ENCODE peak calls at places on chromosomes 2 and 18, in eight cellular contexts. Q is vagina; K is right atrium auricular region; D is bronchial epithelial cell; F is AG04450; B is CD8-positive, alpha-beta T cell; L is transverse colon; C is sigmoid colon. X is an unnamed sample. For H3K27me3, the result is how much of the 10 kb centered on the place peaks cover.

GRCh38 chr2:12330916-12331315 is 385.8 kb upstream of the TRIB2 start:
- DNase-seq in Q (no peak), K (no peak), D (peak), F (no peak), B (no peak), L (no peak), C (no peak), X (peak)

GRCh38 chr18:13496691-13497281 is 229.6 kb downstream of the FAM210A start:
- DNase-seq in Q (no peak), K (no peak), D (no peak), F (no peak), B (no peak), L (no peak), C (peak), X (no peak)

GRCh38 chr18:51278045-51278649 is 80.7 kb upstream of the MEX3C start:
- DNase-seq in Q (no peak), K (no peak), D (peak), F (no peak), B (no peak), L (peak), C (no peak), X (no peak)

GRCh38 chr2:71856709-71857525 is 290.7 kb downstream of the CYP26B1 start:
- DNase-seq in Q (no peak), K (no peak), D (peak), F (no peak), B (no peak), L (no peak), C (no peak), X (no peak)

GRCh38 chr18:44465337-44465736 is 215.4 kb upstream of the SETBP1 start:
- DNase-seq in Q (no peak), K (no peak), D (no peak), F (no peak), B (no peak), L (no peak), C (no peak), X (no peak)

GRCh38 chr18:51514128-51514527 is 316.6 kb upstream of the MEX3C start:
- DNase-seq in Q (no peak), K (no peak), D (peak), F (no peak), B (no peak), L (no peak), C (no peak), X (no peak)

GRCh38 chr2:20595439-20596192 is 55.3 kb downstream of the HS1BP3 start:
- DNase-seq in Q (no peak), K (peak), D (peak), F (no peak), B (no peak), L (peak), C (peak), X (no peak)

GRCh38 chr2:54480025-54480424 is 23.9 kb downstream of the SPTBN1 start:
- DNase-seq in Q (no peak), K (no peak), D (no peak), F (no peak), B (no peak), L (no peak), C (no peak), X (no peak)

GRCh38 chr2:32425719-32426141 is 68.9 kb downstream of the BIRC6 start:
- DNase-seq in Q (no peak), K (no peak), D (no peak), F (peak), B (no peak), L (no peak), C (no peak), X (no peak)

GRCh38 chr2:225465827-225466226 is 66.3 kb downstream of the NYAP2 start:
- DNase-seq in Q (no peak), K (no peak), D (no peak), F (no peak), B (no peak), L (no peak), C (no peak), X (no peak)

GRCh38 chr18:12027046-12027445 is 45.7 kb downstream of the IMPA2 start:
- DNase-seq in Q (no peak), K (no peak), D (peak), F (no peak), B (no peak), L (no peak), C (peak), X (no peak)

GRCh38 chr2:30503692-30504076 is 56.6 kb downstream of the LCLAT1 start:
- DNase-seq in Q (no peak), K (no peak), D (no peak), F (no peak), B (no peak), L (no peak), C (no peak), X (no peak)

GRCh38 chr2:64857581-64858471 is 131.4 kb upstream of the SLC1A4 start:
- DNase-seq in Q (no peak), K (no peak), D (no peak), F (no peak), B (no peak), L (no peak), C (peak), X (no peak)

GRCh38 chr18:34809697-34810096 is 99.6 kb downstream of the DTNA start:
- DNase-seq in Q (no peak), K (peak), D (peak), F (no peak), B (no peak), L (peak), C (peak), X (no peak)

GRCh38 chr18:77147418-77147852 is 14.9 kb upstream of the MBP start:
- DNase-seq in Q (peak), K (no peak), D (peak), F (no peak), B (no peak), L (no peak), C (peak), X (no peak)

GRCh38 chr18:692841-693240 is 19.6 kb downstream of the ENOSF1 start:
- DNase-seq in Q (no peak), K (no peak), D (no peak), F (no peak), B (no peak), L (no peak), C (no peak), X (no peak)

GRCh38 chr2:57558312-57558711 is 488.3 kb upstream of the VRK2 start:
- DNase-seq in Q (no peak), K (no peak), D (no peak), F (no peak), B (no peak), L (no peak), C (no peak), X (no peak)

GRCh38 chr18:76208632-76209308 is 286.3 kb downstream of the ZNF516 start:
- DNase-seq in Q (no peak), K (no peak), D (no peak), F (no peak), B (no peak), L (no peak), C (no peak), X (no peak)

GRCh38 chr2:21422050-21422449 is 298.3 kb downstream of the TDRD15 start:
- DNase-seq in Q (no peak), K (no peak), D (no peak), F (no peak), B (no peak), L (peak), C (no peak), X (no peak)

GRCh38 chr18:40534748-40535147 is 1420.3 kb upstream of the PIK3C3 start:
- DNase-seq in Q (no peak), K (no peak), D (peak), F (no peak), B (no peak), L (no peak), C (no peak), X (no peak)

GRCh38 chr18:46156124-46156745 is 52.0 kb downstream of the HAUS1 start:
- DNase-seq in Q (no peak), K (no peak), D (no peak), F (no peak), B (no peak), L (no peak), C (no peak), X (no peak)

GRCh38 chr18:23487738-23488625 is 15.3 kb upstream of the RMC1 start:
- DNase-seq in Q (no peak), K (no peak), D (peak), F (no peak), B (peak), L (peak), C (no peak), X (no peak)

GRCh38 chr2:9423922-9424272 is 443 bp downstream of the CPSF3 start:
- DNase-seq in Q (no peak), K (no peak), D (peak), F (no peak), B (peak), L (peak), C (no peak), X (no peak)

GRCh38 chr2:79723830-79724229 is 211.0 kb downstream of the CTNNA2 start:
- DNase-seq in Q (no peak), K (no peak), D (peak), F (peak), B (no peak), L (no peak), C (no peak), X (peak)

GRCh38 chr2:236343400-236344161 is 79.4 kb upstream of the ASB18 start:
- DNase-seq in Q (peak), K (peak), D (peak), F (peak), B (peak), L (peak), C (no peak), X (peak)

GRCh38 chr2:18117592-18117991 is 239.1 kb downstream of the KCNS3 start:
- DNase-seq in Q (no peak), K (no peak), D (peak), F (no peak), B (no peak), L (peak), C (no peak), X (no peak)
- TF ChIP-seq CTCF in Q (peak), K (peak), D (peak), F (peak), B (no peak), L (peak), C (peak), X (peak)

GRCh38 chr18:22145160-22145559 is 24.2 kb upstream of the GATA6 start:
- DNase-seq in Q (no peak), K (no peak), D (no peak), F (no peak), B (no peak), L (no peak), C (no peak), X (no peak)

GRCh38 chr18:22152093-22152492 is 17.3 kb upstream of the GATA6 start:
- DNase-seq in Q (no peak), K (no peak), D (no peak), F (no peak), B (no peak), L (no peak), C (no peak), X (no peak)

GRCh38 chr18:22153428-22153827 is 16.0 kb upstream of the GATA6 start:
- DNase-seq in Q (no peak), K (no peak), D (no peak), F (no peak), B (no peak), L (no peak), C (no peak), X (no peak)

GRCh38 chr18:22155584-22155983 is 13.8 kb upstream of the GATA6 start:
- DNase-seq in Q (peak), K (no peak), D (no peak), F (no peak), B (no peak), L (no peak), C (no peak), X (no peak)

GRCh38 chr18:22149710-22150109 is 19.7 kb upstream of the GATA6 start:
- DNase-seq in Q (no peak), K (no peak), D (no peak), F (no peak), B (no peak), L (no peak), C (no peak), X (no peak)
- H3K4me3 ChIP-seq in Q (no peak), K (no peak), D (no peak), F (no peak), B (no peak), L (no peak), C (no peak), X (no peak)

DNA sequence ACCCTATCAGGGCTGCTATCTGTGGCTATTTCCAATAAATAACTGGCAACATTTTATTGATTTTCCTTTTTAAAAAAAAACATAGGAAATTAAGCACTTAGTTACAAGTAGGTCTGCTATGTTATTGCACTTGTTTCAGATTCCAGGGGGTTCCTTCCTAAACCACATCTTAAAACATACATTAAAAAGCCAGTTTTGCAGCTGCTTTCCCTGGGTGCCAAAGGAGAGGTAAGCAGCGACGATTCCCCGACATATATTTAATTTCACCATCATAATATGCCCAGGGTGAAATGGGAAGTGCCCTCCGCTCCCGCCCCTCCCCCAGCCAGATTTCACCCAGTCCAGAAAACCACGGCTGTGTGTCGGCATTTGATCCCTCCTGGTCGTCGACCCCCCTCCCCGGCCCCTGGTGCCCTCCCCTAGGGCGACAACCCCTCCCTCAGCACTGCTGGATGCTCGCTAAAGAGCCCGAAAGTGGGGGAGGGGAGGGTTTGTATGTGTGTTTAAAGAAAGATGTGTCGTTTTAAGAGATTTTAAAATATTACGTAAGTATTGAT is 3.1 kb upstream of the BCL11A start:
- DNase-seq in Q (no peak), K (no peak), D (no peak), F (no peak), B (no peak), L (peak), C (peak), X (no peak)
- H3K27me3 ChIP-seq in Q (under half), K (under half), D (under half), F (under half), B (under half), L (half or more), C (under half), X (under half)

GRCh38 chr2:172822585-172822984 is 86.9 kb downstream of the RAPGEF4 start:
- DNase-seq in Q (no peak), K (no peak), D (no peak), F (no peak), B (no peak), L (no peak), C (no peak), X (no peak)

GRCh38 chr2:172819943-172820342 is 84.3 kb downstream of the RAPGEF4 start:
- DNase-seq in Q (no peak), K (no peak), D (no peak), F (no peak), B (no peak), L (no peak), C (no peak), X (no peak)

GRCh38 chr2:172817411-172817810 is 81.8 kb downstream of the RAPGEF4 start:
- DNase-seq in Q (no peak), K (no peak), D (peak), F (no peak), B (no peak), L (no peak), C (no peak), X (no peak)

GRCh38 chr2:172823451-172823850 is 87.8 kb downstream of the RAPGEF4 start:
- DNase-seq in Q (no peak), K (no peak), D (no peak), F (no peak), B (no peak), L (no peak), C (no peak), X (no peak)

GRCh38 chr2:172821370-172822338 is 86.0 kb downstream of the RAPGEF4 start:
- DNase-seq in Q (no peak), K (no peak), D (no peak), F (no peak), B (no peak), L (no peak), C (no peak), X (no peak)
- TF ChIP-seq CTCF in Q (no peak), K (no peak), D (no peak), F (no peak), B (no peak), L (no peak), C (no peak), X (no peak)

DNA sequence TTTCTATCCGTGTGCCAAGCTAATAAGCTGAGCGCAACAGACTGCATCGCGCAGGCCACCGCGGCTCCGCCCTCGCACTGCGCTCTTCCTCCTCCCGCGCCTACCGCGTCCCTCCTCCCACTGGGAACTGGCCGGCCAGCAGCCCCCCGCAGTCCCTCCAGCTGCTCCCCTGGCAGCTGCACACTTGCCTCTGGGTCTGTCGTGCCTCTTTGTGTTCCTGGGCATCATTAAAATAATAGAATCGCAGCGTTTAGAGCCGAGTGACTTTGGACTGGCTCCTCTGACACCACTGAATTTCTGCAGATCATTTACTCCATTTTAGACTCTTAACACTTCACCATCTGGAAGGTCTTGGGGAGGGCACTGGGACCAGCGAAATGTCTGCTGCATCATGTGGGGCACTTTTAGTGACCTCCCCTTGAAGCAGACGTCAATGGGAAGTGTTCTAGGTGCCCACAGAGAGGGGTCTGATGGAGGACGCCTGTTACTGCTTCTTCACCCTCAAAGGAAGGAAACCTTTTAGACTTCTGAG is 20.9 kb upstream of the NAB1 start:
- DNase-seq in Q (no peak), K (no peak), D (no peak), F (no peak), B (peak), L (peak), C (no peak), X (no peak)
- H3K4me3 ChIP-seq in Q (peak), K (peak), D (peak), F (peak), B (peak), L (peak), C (peak), X (peak)

GRCh38 chr2:155404433-155405002 is 706.0 kb downstream of the KCNJ3 start:
- DNase-seq in Q (no peak), K (no peak), D (no peak), F (no peak), B (no peak), L (no peak), C (no peak), X (no peak)
- H3K27me3 ChIP-seq in Q (under half), K (under half), D (under half), F (under half), B (under half), L (under half), C (under half), X (under half)